ENCODE peak calls at places on chromosomes 3 and 15, in six cellular contexts. One of them, this sample, is unnamed.
A peak's percentile ranks its signal among the peaks of the same experiment; 100 is the strongest.

GRCh38 chr15:65328506-65329297 is 24.2 kb downstream of the RNU5B-1 start:
- DNase-seq in neuronal stem cell: no peak
- DNase-seq in H9: no peak
- DNase-seq in IMR-90: no peak
- DNase-seq in H1: no peak
- DNase-seq in mesenchymal stem cell: no peak
- DNase-seq in this sample: no peak

GRCh38 chr3:24067483-24067882 is 122.4 kb downstream of the NR1D2 start:
- DNase-seq in neuronal stem cell: no peak
- DNase-seq in H9: no peak
- DNase-seq in IMR-90: no peak
- DNase-seq in H1: no peak
- DNase-seq in mesenchymal stem cell: no peak
- DNase-seq in this sample: no peak

GRCh38 chr3:53493997-53494791 is at the start of gene CACNA1D:
- DNase-seq in neuronal stem cell: no peak
- DNase-seq in H9: peak; percentile 91
- DNase-seq in IMR-90: no peak
- DNase-seq in H1: peak; percentile 90
- DNase-seq in mesenchymal stem cell: no peak
- DNase-seq in this sample: peak; percentile 24

GRCh38 chr3:55795736-55796135 is 308.6 kb upstream of the WNT5A start:
- DNase-seq in neuronal stem cell: no peak
- DNase-seq in H9: no peak
- DNase-seq in IMR-90: peak; percentile 4
- DNase-seq in H1: no peak
- DNase-seq in mesenchymal stem cell: no peak
- DNase-seq in this sample: no peak

GRCh38 chr3:148333091-148333490 is 364.6 kb upstream of the AGTR1 start:
- DNase-seq in neuronal stem cell: no peak
- DNase-seq in H9: no peak
- DNase-seq in IMR-90: no peak
- DNase-seq in H1: no peak
- DNase-seq in mesenchymal stem cell: no peak
- DNase-seq in this sample: no peak

GRCh38 chr3:138234401-138235179 is 47.5 kb downstream of the ARMC8 start:
- DNase-seq in neuronal stem cell: no peak
- DNase-seq in H9: no peak
- DNase-seq in IMR-90: peak; percentile 76
- DNase-seq in H1: no peak
- DNase-seq in mesenchymal stem cell: no peak
- DNase-seq in this sample: no peak

GRCh38 chr3:38599886-38600285 is 49.6 kb downstream of the SCN5A start:
- DNase-seq in neuronal stem cell: no peak
- DNase-seq in H9: no peak
- DNase-seq in IMR-90: no peak
- DNase-seq in H1: no peak
- DNase-seq in mesenchymal stem cell: no peak
- DNase-seq in this sample: no peak

GRCh38 chr3:194872669-194872977 is 186.9 kb downstream of the FAM43A start:
- DNase-seq in neuronal stem cell: no peak
- DNase-seq in H9: peak; percentile 47
- DNase-seq in IMR-90: peak; percentile 83
- DNase-seq in H1: no peak
- DNase-seq in mesenchymal stem cell: peak; percentile 41
- DNase-seq in this sample: peak; percentile 51

GRCh38 chr3:59326246-59327024 is 276.6 kb upstream of the CFAP20DC start:
- DNase-seq in neuronal stem cell: no peak
- DNase-seq in H9: peak; percentile 56
- DNase-seq in IMR-90: no peak
- DNase-seq in H1: peak; percentile 55
- DNase-seq in mesenchymal stem cell: no peak
- DNase-seq in this sample: no peak

GRCh38 chr3:111858641-111859040 is 424 bp upstream of the PHLDB2 start:
- DNase-seq in neuronal stem cell: no peak
- DNase-seq in H9: no peak
- DNase-seq in IMR-90: no peak
- DNase-seq in H1: no peak
- DNase-seq in mesenchymal stem cell: no peak
- DNase-seq in this sample: no peak

GRCh38 chr15:70761931-70762468 is 1.4 kb downstream of the UACA start:
- DNase-seq in neuronal stem cell: no peak
- DNase-seq in H9: no peak
- DNase-seq in IMR-90: no peak
- DNase-seq in H1: no peak
- DNase-seq in mesenchymal stem cell: no peak
- DNase-seq in this sample: no peak

GRCh38 chr3:127100459-127101410 is 92.2 kb upstream of the PRR23E start:
- DNase-seq in neuronal stem cell: no peak
- DNase-seq in H9: no peak
- DNase-seq in IMR-90: no peak
- DNase-seq in H1: no peak
- DNase-seq in mesenchymal stem cell: no peak
- DNase-seq in this sample: no peak

GRCh38 chr3:176431986-176432385 is 765.3 kb downstream of the TBL1XR1 start:
- DNase-seq in neuronal stem cell: no peak
- DNase-seq in H9: no peak
- DNase-seq in IMR-90: peak; percentile 23
- DNase-seq in H1: no peak
- DNase-seq in mesenchymal stem cell: no peak
- DNase-seq in this sample: no peak

GRCh38 chr3:31039145-31039544 is 144.7 kb upstream of the GADL1 start:
- DNase-seq in neuronal stem cell: no peak
- DNase-seq in H9: no peak
- DNase-seq in IMR-90: no peak
- DNase-seq in H1: no peak
- DNase-seq in mesenchymal stem cell: no peak
- DNase-seq in this sample: no peak

GRCh38 chr15:96073908-96074307 is 256.6 kb upstream of the NR2F2 start:
- DNase-seq in neuronal stem cell: no peak
- DNase-seq in H9: no peak
- DNase-seq in IMR-90: no peak
- DNase-seq in H1: no peak
- DNase-seq in mesenchymal stem cell: no peak
- DNase-seq in this sample: no peak

GRCh38 chr15:67062365-67062985 is 2.9 kb upstream of the SMAD3 start:
- DNase-seq in neuronal stem cell: no peak
- DNase-seq in H9: no peak
- DNase-seq in IMR-90: no peak
- DNase-seq in H1: no peak
- DNase-seq in mesenchymal stem cell: no peak
- DNase-seq in this sample: no peak

GRCh38 chr15:96362759-96363678 is 32.5 kb downstream of the NR2F2 start:
- DNase-seq in neuronal stem cell: no peak
- DNase-seq in H9: peak; percentile 80
- DNase-seq in IMR-90: no peak
- DNase-seq in H1: peak; percentile 71
- DNase-seq in mesenchymal stem cell: peak; percentile 46
- DNase-seq in this sample: peak; percentile 49

GRCh38 chr15:68550498-68551295 is 28.1 kb upstream of the CORO2B start:
- DNase-seq in neuronal stem cell: peak; percentile 66
- DNase-seq in H9: peak; percentile 78
- DNase-seq in IMR-90: peak; percentile 44
- DNase-seq in H1: peak; percentile 97
- DNase-seq in mesenchymal stem cell: peak; percentile 53
- DNase-seq in this sample: peak; percentile 32

GRCh38 chr15:89117790-89118189 is 29.5 kb downstream of the ABHD2 start:
- DNase-seq in neuronal stem cell: no peak
- DNase-seq in H9: no peak
- DNase-seq in IMR-90: no peak
- DNase-seq in H1: no peak
- DNase-seq in mesenchymal stem cell: no peak
- DNase-seq in this sample: peak; percentile 36

GRCh38 chr15:34206016-34206415 is 3.9 kb downstream of the KATNBL1 start:
- DNase-seq in neuronal stem cell: no peak
- DNase-seq in H9: no peak
- DNase-seq in IMR-90: peak; percentile 66
- DNase-seq in H1: no peak
- DNase-seq in mesenchymal stem cell: peak; percentile 17
- DNase-seq in this sample: no peak

GRCh38 chr15:68440136-68440535 is 8.2 kb upstream of the ITGA11 start:
- DNase-seq in neuronal stem cell: no peak
- DNase-seq in H9: peak; percentile 8
- DNase-seq in IMR-90: no peak
- DNase-seq in H1: peak; percentile 16
- DNase-seq in mesenchymal stem cell: no peak
- DNase-seq in this sample: no peak

GRCh38 chr3:196611761-196612483 is 27.6 kb upstream of the NRROS start:
- DNase-seq in neuronal stem cell: no peak
- DNase-seq in H9: no peak
- DNase-seq in IMR-90: no peak
- DNase-seq in H1: no peak
- DNase-seq in mesenchymal stem cell: no peak
- DNase-seq in this sample: no peak

GRCh38 chr15:72857331-72858065 is 73.9 kb upstream of the ADPGK start:
- DNase-seq in neuronal stem cell: no peak
- DNase-seq in H9: no peak
- DNase-seq in IMR-90: no peak
- DNase-seq in H1: peak; percentile 19
- DNase-seq in mesenchymal stem cell: no peak
- DNase-seq in this sample: peak; percentile 6

GRCh38 chr3:126463521-126463920 is 12.2 kb downstream of the ZXDC start:
- DNase-seq in neuronal stem cell: no peak
- DNase-seq in H9: no peak
- DNase-seq in IMR-90: no peak
- DNase-seq in H1: no peak
- DNase-seq in mesenchymal stem cell: no peak
- DNase-seq in this sample: no peak

GRCh38 chr3:150528359-150528797 is 17.9 kb downstream of the SERP1 start:
- DNase-seq in neuronal stem cell: no peak
- DNase-seq in H9: no peak
- DNase-seq in IMR-90: peak; percentile 52
- DNase-seq in H1: no peak
- DNase-seq in mesenchymal stem cell: peak; percentile 56
- DNase-seq in this sample: peak; percentile 8

GRCh38 chr3:13872451-13872850 is 7.4 kb downstream of the WNT7A start:
- DNase-seq in neuronal stem cell: no peak
- DNase-seq in H9: no peak
- DNase-seq in IMR-90: no peak
- DNase-seq in H1: no peak
- DNase-seq in mesenchymal stem cell: no peak
- DNase-seq in this sample: no peak

GRCh38 chr3:68089572-68089991 is 435.2 kb upstream of the SUCLG2 start:
- DNase-seq in neuronal stem cell: no peak
- DNase-seq in H9: no peak
- DNase-seq in IMR-90: peak; percentile 9
- DNase-seq in H1: no peak
- DNase-seq in mesenchymal stem cell: no peak
- DNase-seq in this sample: no peak

GRCh38 chr15:82680200-82681102 is 29.2 kb downstream of the AP3B2 start:
- DNase-seq in neuronal stem cell: peak; percentile 58
- DNase-seq in H9: peak; percentile 94
- DNase-seq in IMR-90: no peak
- DNase-seq in H1: peak; percentile 88
- DNase-seq in mesenchymal stem cell: no peak
- DNase-seq in this sample: peak; percentile 70

GRCh38 chr3:16828815-16829214 is 55.9 kb upstream of the PLCL2 start:
- DNase-seq in neuronal stem cell: no peak
- DNase-seq in H9: peak; percentile 62
- DNase-seq in IMR-90: peak; percentile 26
- DNase-seq in H1: peak; percentile 61
- DNase-seq in mesenchymal stem cell: peak; percentile 25
- DNase-seq in this sample: no peak

GRCh38 chr3:159763466-159764210 is 225.0 kb upstream of the IL12A start:
- DNase-seq in neuronal stem cell: peak; percentile 79
- DNase-seq in H9: peak; percentile 91
- DNase-seq in IMR-90: peak; percentile 84
- DNase-seq in H1: peak; percentile 87
- DNase-seq in mesenchymal stem cell: peak; percentile 93
- DNase-seq in this sample: peak; percentile 69

GRCh38 chr3:74268753-74269152 is 345.7 kb downstream of the CNTN3 start:
- DNase-seq in neuronal stem cell: no peak
- DNase-seq in H9: no peak
- DNase-seq in IMR-90: peak; percentile 59
- DNase-seq in H1: no peak
- DNase-seq in mesenchymal stem cell: no peak
- DNase-seq in this sample: no peak

GRCh38 chr3:30075514-30075913 is 530.9 kb upstream of the TGFBR2 start:
- DNase-seq in neuronal stem cell: no peak
- DNase-seq in H9: no peak
- DNase-seq in IMR-90: no peak
- DNase-seq in H1: no peak
- DNase-seq in mesenchymal stem cell: no peak
- DNase-seq in this sample: no peak

GRCh38 chr3:55333041-55333440 is 154.1 kb downstream of the WNT5A start:
- DNase-seq in neuronal stem cell: no peak
- DNase-seq in H9: no peak
- DNase-seq in IMR-90: peak; percentile 35
- DNase-seq in H1: no peak
- DNase-seq in mesenchymal stem cell: peak; percentile 25
- DNase-seq in this sample: peak; percentile 31

GRCh38 chr15:100468265-100468664 is 60.5 kb downstream of the CERS3 start:
- DNase-seq in neuronal stem cell: no peak
- DNase-seq in H9: no peak
- DNase-seq in IMR-90: no peak
- DNase-seq in H1: no peak
- DNase-seq in mesenchymal stem cell: no peak
- DNase-seq in this sample: no peak

GRCh38 chr15:50119063-50119700 is at the start of gene ATP8B4:
- DNase-seq in neuronal stem cell: peak; percentile 46
- DNase-seq in H9: peak; percentile 31
- DNase-seq in IMR-90: no peak
- DNase-seq in H1: no peak
- DNase-seq in mesenchymal stem cell: no peak
- DNase-seq in this sample: no peak
- H2AFZ ChIP-seq in neuronal stem cell: peak within 1 kb of the TSS; percentile 78
- H2AFZ ChIP-seq in H9: peak within 1 kb of the TSS; percentile 69
- H2AFZ ChIP-seq in IMR-90: peak within 1 kb of the TSS; percentile 73
- H2AFZ ChIP-seq in H1: peak within 1 kb of the TSS; percentile 70
- H2AFZ ChIP-seq in mesenchymal stem cell: no peak within 1 kb of the TSS
- H2AFZ ChIP-seq in this sample: no peak within 1 kb of the TSS

DNA sequence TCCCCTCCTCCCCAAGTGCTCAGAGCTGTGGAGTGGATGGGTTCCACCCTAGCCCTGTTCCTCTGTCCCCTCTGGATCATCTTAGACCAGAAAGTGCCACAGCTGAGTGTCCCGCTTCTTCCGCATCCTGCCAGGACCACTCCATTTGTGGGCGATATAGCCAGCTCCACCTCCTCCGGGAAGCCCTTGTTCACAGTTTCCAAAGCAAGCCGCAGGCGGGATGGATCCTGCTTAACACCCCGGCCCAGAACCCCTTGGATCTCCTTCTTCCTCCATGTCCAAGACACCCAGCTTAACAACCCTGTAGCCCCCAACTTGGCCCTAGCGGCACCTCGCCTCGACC is 490 bp upstream of the ALAS1 start:
- DNase-seq in neuronal stem cell: no peak
- DNase-seq in H9: no peak
- DNase-seq in IMR-90: no peak
- DNase-seq in H1: no peak
- DNase-seq in mesenchymal stem cell: no peak
- DNase-seq in this sample: no peak
- H3K4ac ChIP-seq in neuronal stem cell: no peak overlapping the region
- H3K4ac ChIP-seq in H9: no peak overlapping the region
- H3K4ac ChIP-seq in IMR-90: peak overlapping the region; percentile 98
- H3K4ac ChIP-seq in H1: peak overlapping the region; percentile 28
- H3K4ac ChIP-seq in mesenchymal stem cell: peak overlapping the region; percentile 75
- H3K4ac ChIP-seq in this sample: peak overlapping the region; percentile 14

GRCh38 chr3:164040991-164041390 is 1037.3 kb downstream of the SI start:
- DNase-seq in neuronal stem cell: no peak
- DNase-seq in H9: no peak
- DNase-seq in IMR-90: no peak
- DNase-seq in H1: no peak
- DNase-seq in mesenchymal stem cell: no peak
- DNase-seq in this sample: no peak
- H2AFZ ChIP-seq in neuronal stem cell: no peak overlapping the region
- H2AFZ ChIP-seq in H9: no peak overlapping the region
- H2AFZ ChIP-seq in IMR-90: no peak overlapping the region
- H2AFZ ChIP-seq in H1: no peak overlapping the region
- H2AFZ ChIP-seq in mesenchymal stem cell: no peak overlapping the region
- H2AFZ ChIP-seq in this sample: no peak overlapping the region

GRCh38 chr3:179244874-179245273 is 6.0 kb downstream of the KCNMB3 start:
- DNase-seq in neuronal stem cell: no peak
- DNase-seq in H9: no peak
- DNase-seq in IMR-90: peak; percentile 63
- DNase-seq in H1: no peak
- DNase-seq in mesenchymal stem cell: no peak
- DNase-seq in this sample: peak; percentile 55
- H3K4ac ChIP-seq in neuronal stem cell: no peak overlapping the region
- H3K4ac ChIP-seq in H9: no peak overlapping the region
- H3K4ac ChIP-seq in IMR-90: no peak overlapping the region
- H3K4ac ChIP-seq in H1: no peak overlapping the region
- H3K4ac ChIP-seq in mesenchymal stem cell: no peak overlapping the region
- H3K4ac ChIP-seq in this sample: no peak overlapping the region